ENCODE peak calls at places on chromosomes 4 and X, in eight cellular contexts. R is T-helper 1 cell, U is fibroblast of villous mesenchyme, J is esophagus muscularis mucosa, Q is psoas muscle, O is EH, P is A549, H is NCI-H510A. V is an unnamed sample.

GRCh38 chr4:22515145-22515887 is 550 bp downstream of the ADGRA3 start:
- DNase-seq in R (no peak), U (peak; percentile 78), J (no peak), Q (peak; percentile 65), O (peak; percentile 77), P (peak; percentile 74), H (peak; percentile 43), V (no peak)

GRCh38 chr4:10664408-10664807 is 20.2 kb downstream of the CLNK start:
- DNase-seq in R (no peak), U (peak; percentile 66), J (no peak), Q (peak; percentile 30), O (peak; percentile 76), P (peak; percentile 0), H (no peak), V (no peak)

GRCh38 chr4:88008133-88008621 is 742 bp downstream of the PKD2 start:
- DNase-seq in R (no peak), U (peak; percentile 54), J (no peak), Q (peak; percentile 50), O (peak; percentile 67), P (peak; percentile 30), H (peak; percentile 49), V (no peak)

GRCh38 chr4:147496500-147496899 is 15.6 kb downstream of the EDNRA start:
- DNase-seq in R (no peak), U (no peak), J (no peak), Q (no peak), O (no peak), P (no peak), H (no peak), V (no peak)

GRCh38 chr4:3352505-3352904 is 59.7 kb downstream of the RGS12 start:
- DNase-seq in R (no peak), U (no peak), J (peak; percentile 4), Q (no peak), O (no peak), P (no peak), H (no peak), V (no peak)

GRCh38 chrX:37905436-37906147 is 58.2 kb upstream of the DYNLT3 start:
- DNase-seq in R (no peak), U (peak; percentile 22), J (no peak), Q (no peak), O (peak; percentile 14), P (peak; percentile 45), H (no peak), V (no peak)

GRCh38 chr4:20544645-20545044 is 155.6 kb upstream of the PACRGL start:
- DNase-seq in R (no peak), U (peak; percentile 58), J (no peak), Q (no peak), O (peak; percentile 66), P (peak; percentile 12), H (no peak), V (no peak)

GRCh38 chrX:151085207-151085606 is 91.2 kb upstream of the GPR50 start:
- DNase-seq in R (no peak), U (no peak), J (no peak), Q (no peak), O (no peak), P (no peak), H (no peak), V (no peak)

GRCh38 chr4:8690216-8690786 is 97.7 kb downstream of the CPZ start:
- DNase-seq in R (no peak), U (no peak), J (no peak), Q (no peak), O (no peak), P (no peak), H (no peak), V (no peak)

GRCh38 chr4:175776217-175776616 is 35.8 kb downstream of the GPM6A start:
- DNase-seq in R (no peak), U (no peak), J (no peak), Q (no peak), O (no peak), P (no peak), H (no peak), V (no peak)

GRCh38 chr4:168877779-168878491 is 132.1 kb downstream of the CBR4 start:
- DNase-seq in R (no peak), U (no peak), J (no peak), Q (peak; percentile 59), O (no peak), P (no peak), H (peak; percentile 21), V (peak; percentile 12)

GRCh38 chr4:147830987-147831386 is 99.1 kb downstream of the ARHGAP10 start:
- DNase-seq in R (no peak), U (peak; percentile 78), J (no peak), Q (no peak), O (peak; percentile 82), P (peak; percentile 18), H (no peak), V (no peak)

GRCh38 chrX:130120746-130121504 is 10.6 kb upstream of the ELF4 start:
- DNase-seq in R (peak; percentile 60), U (peak; percentile 82), J (no peak), Q (peak; percentile 71), O (peak; percentile 84), P (peak; percentile 73), H (peak; percentile 22), V (peak; percentile 72)

GRCh38 chr4:114727426-114727825 is 128.8 kb downstream of the UGT8 start:
- DNase-seq in R (no peak), U (no peak), J (no peak), Q (no peak), O (no peak), P (no peak), H (no peak), V (no peak)

GRCh38 chr4:156615066-156615514 is 356.5 kb downstream of the PDGFC start:
- DNase-seq in R (no peak), U (peak; percentile 82), J (no peak), Q (no peak), O (peak; percentile 95), P (no peak), H (no peak), V (no peak)

GRCh38 chrX:151752847-151753246 is 18.3 kb downstream of the CNGA2 start:
- DNase-seq in R (no peak), U (no peak), J (no peak), Q (no peak), O (no peak), P (no peak), H (no peak), V (no peak)

GRCh38 chr4:186698028-186698427 is 25.6 kb downstream of the FAT1 start:
- DNase-seq in R (no peak), U (no peak), J (no peak), Q (no peak), O (no peak), P (no peak), H (no peak), V (no peak)

GRCh38 chr4:111717916-111718315 is 427.3 kb upstream of the FAM241A start:
- DNase-seq in R (no peak), U (no peak), J (no peak), Q (no peak), O (no peak), P (no peak), H (no peak), V (no peak)

GRCh38 chrX:18032486-18033221 is 171.6 kb upstream of the RAI2 start:
- DNase-seq in R (no peak), U (no peak), J (no peak), Q (no peak), O (no peak), P (no peak), H (no peak), V (no peak)

GRCh38 chr4:6719611-6720179 is 3.7 kb downstream of the BLOC1S4 start:
- DNase-seq in R (no peak), U (no peak), J (no peak), Q (no peak), O (no peak), P (no peak), H (no peak), V (no peak)

GRCh38 chrX:109347618-109348017 is 134.3 kb downstream of the GUCY2F start:
- DNase-seq in R (no peak), U (peak; percentile 51), J (no peak), Q (no peak), O (peak; percentile 25), P (no peak), H (no peak), V (no peak)

GRCh38 chrX:110741213-110741796 is 54.3 kb downstream of the CHRDL1 start:
- DNase-seq in R (no peak), U (peak; percentile 45), J (no peak), Q (no peak), O (peak; percentile 81), P (peak; percentile 2), H (no peak), V (no peak)

GRCh38 chr4:180942367-180942916 is 1300.8 kb upstream of the TENM3 start:
- DNase-seq in R (no peak), U (no peak), J (no peak), Q (no peak), O (no peak), P (no peak), H (no peak), V (no peak)

V was measured in memory B cell.